ENCODE peak calls at places on chromosomes 12 and 14, in seven cellular contexts. B is BJ, U is PC-3, P is cardiac muscle cell, W is AG04450, X is GM23338, K is H1. Z is an unnamed sample.

GRCh38 chr14:71751264-71751663 is 181.0 kb upstream of the RGS6 start:
- DNase-seq in U (no peak), P (no peak), X (no peak), W (no peak), K (no peak), B (no peak), Z (no peak)

GRCh38 chr12:64010069-64010686 is 165.7 kb downstream of the SRGAP1 start:
- DNase-seq in X (no peak), P (no peak), B (peak), U (peak), K (no peak), W (peak), Z (no peak)

GRCh38 chr14:64943556-64943955 is 1.0 kb upstream of the GPX2 start:
- DNase-seq in K (no peak), P (no peak), W (no peak), B (no peak), X (no peak), U (no peak), Z (peak)

GRCh38 chr14:65000868-65001600 is 14.3 kb downstream of the FNTB start:
- DNase-seq in W (no peak), X (no peak), U (no peak), K (no peak), P (no peak), B (no peak), Z (no peak)

GRCh38 chr14:100654814-100655795 is 67.9 kb upstream of the BEGAIN start:
- DNase-seq in U (peak), B (no peak), W (no peak), K (no peak), X (peak), P (peak), Z (peak)

GRCh38 chr14:27528328-27528727 is 930.5 kb upstream of the NOVA1 start:
- DNase-seq in X (peak), B (no peak), K (no peak), W (no peak), U (peak), P (peak), Z (no peak)

GRCh38 chr12:54016478-54016964 is 7.7 kb downstream of the HOXC8 start:
- DNase-seq in U (peak), P (no peak), B (peak), K (no peak), W (no peak), X (no peak), Z (no peak)

GRCh38 chr12:21456291-21456780 is 18.9 kb downstream of the PYROXD1 start:
- DNase-seq in K (no peak), P (no peak), B (no peak), X (no peak), W (no peak), U (peak), Z (no peak)

GRCh38 chr12:13229504-13229903 is 33.0 kb downstream of the EMP1 start:
- DNase-seq in U (peak), P (no peak), B (no peak), X (peak), W (no peak), K (no peak), Z (no peak)

GRCh38 chr14:105440992-105441391 is 21.4 kb downstream of the MTA1 start:
- DNase-seq in B (no peak), K (no peak), X (no peak), W (no peak), U (no peak), P (no peak), Z (no peak)

GRCh38 chr14:92039073-92039719 is 663 bp downstream of the TRIP11 start:
- DNase-seq in P (peak), B (peak), U (peak), W (peak), K (peak), X (peak), Z (no peak)

GRCh38 chr12:53751336-53752191 is at the start of gene CISTR:
- DNase-seq in U (no peak), X (peak), W (no peak), B (no peak), P (peak), K (no peak), Z (peak)

GRCh38 chr12:120229583-120230325 is 28.8 kb upstream of the RPLP0 start:
- DNase-seq in W (no peak), X (peak), P (no peak), K (no peak), U (peak), B (no peak), Z (peak)

GRCh38 chr12:120229071-120229582 is 28.2 kb upstream of the RPLP0 start:
- DNase-seq in P (peak), X (peak), B (no peak), K (no peak), W (no peak), U (peak), Z (no peak)

GRCh38 chr12:120230974-120231315 is 30.0 kb upstream of the RPLP0 start:
- DNase-seq in U (no peak), K (no peak), X (no peak), P (no peak), W (no peak), B (no peak), Z (no peak)

GRCh38 chr12:120231316-120232011 is 30.6 kb upstream of the RPLP0 start:
- DNase-seq in W (peak), P (no peak), B (peak), K (peak), U (peak), X (peak), Z (peak)

DNA sequence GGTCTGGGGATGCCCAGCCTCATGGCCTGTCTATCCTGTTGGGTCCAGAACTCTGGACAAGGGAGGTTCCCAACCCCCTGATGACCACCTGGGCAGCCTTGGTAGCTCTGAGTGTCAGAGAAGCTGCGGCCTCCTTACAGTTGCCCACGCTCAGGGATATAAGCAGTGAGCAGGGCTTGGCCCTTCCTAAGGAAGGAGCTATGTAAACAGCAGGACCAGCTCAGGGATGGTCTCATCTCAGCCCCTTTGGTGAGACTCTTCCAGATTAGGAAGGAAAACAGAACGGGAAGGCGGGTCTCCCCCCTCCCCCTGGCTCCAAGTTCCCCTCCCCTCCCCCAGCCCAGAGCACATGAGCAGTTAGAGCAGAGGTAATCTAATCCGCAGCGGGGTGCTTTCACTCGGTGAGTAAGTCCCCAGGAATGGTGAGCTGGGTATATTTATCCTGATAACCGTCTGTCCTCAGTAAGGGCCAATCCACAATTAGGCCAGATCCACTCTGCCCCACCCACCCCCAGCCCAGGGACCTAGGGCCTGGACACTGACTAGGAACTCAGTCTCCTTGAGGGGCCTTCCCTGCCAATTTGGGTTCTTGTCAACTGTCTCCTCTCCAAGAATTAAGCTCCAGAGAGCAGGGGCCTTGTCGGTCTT is 29.5 kb upstream of the RPLP0 start:
- DNase-seq in X (peak), K (peak), U (peak), B (peak), P (peak), W (peak), Z (no peak)
- H3K4me3 ChIP-seq in X (peak), K (peak), U (peak), B (no peak), P (no peak), W (peak), Z (no peak)

GRCh38 chr12:97194551-97194950 is 268.1 kb upstream of the RMST start:
- DNase-seq in K (no peak), P (no peak), W (no peak), B (no peak), U (no peak), X (no peak), Z (no peak)
- H3K4me3 ChIP-seq in K (no peak), P (no peak), W (no peak), B (no peak), U (no peak), X (no peak), Z (no peak)

DNA sequence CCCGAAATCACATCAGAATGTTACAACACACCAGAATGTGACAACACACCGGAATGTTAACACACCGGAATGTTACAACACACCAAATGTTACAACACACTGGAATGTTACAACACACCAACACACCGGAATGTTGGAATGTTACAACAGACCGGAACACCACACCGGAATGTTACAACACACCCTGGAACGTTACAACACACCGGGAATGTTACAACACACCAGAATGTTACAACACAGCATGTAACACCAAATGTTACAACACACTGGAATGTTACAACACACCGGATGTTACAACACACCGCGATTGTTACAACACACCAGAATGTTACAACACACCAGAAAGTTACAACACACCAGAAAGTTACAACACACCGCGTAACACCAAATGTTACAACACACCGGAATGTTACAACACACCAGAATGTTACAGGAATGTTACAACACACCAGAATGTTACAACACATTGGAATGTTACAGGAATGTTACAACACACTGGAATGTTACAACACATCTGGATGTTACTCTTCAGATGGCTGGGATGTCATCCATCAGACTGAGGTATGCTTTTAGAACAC is 21.1 kb downstream of the CHFR start:
- DNase-seq in B (no peak), W (peak), P (no peak), K (no peak), U (peak), X (peak), Z (no peak)
- H3K4me3 ChIP-seq in B (no peak), W (no peak), P (no peak), K (no peak), U (no peak), X (no peak), Z (no peak)

GRCh38 chr14:32121536-32121935 is 44.4 kb downstream of the ARHGAP5 start:
- DNase-seq in X (no peak), W (no peak), U (no peak), K (no peak), B (no peak), P (no peak), Z (no peak)

GRCh38 chr14:32121948-32122347 is 44.8 kb downstream of the ARHGAP5 start:
- DNase-seq in W (no peak), K (no peak), U (no peak), B (peak), P (no peak), X (no peak), Z (no peak)
- H3K4me3 ChIP-seq in W (no peak), K (no peak), U (no peak), B (no peak), P (no peak), X (no peak), Z (no peak)

DNA sequence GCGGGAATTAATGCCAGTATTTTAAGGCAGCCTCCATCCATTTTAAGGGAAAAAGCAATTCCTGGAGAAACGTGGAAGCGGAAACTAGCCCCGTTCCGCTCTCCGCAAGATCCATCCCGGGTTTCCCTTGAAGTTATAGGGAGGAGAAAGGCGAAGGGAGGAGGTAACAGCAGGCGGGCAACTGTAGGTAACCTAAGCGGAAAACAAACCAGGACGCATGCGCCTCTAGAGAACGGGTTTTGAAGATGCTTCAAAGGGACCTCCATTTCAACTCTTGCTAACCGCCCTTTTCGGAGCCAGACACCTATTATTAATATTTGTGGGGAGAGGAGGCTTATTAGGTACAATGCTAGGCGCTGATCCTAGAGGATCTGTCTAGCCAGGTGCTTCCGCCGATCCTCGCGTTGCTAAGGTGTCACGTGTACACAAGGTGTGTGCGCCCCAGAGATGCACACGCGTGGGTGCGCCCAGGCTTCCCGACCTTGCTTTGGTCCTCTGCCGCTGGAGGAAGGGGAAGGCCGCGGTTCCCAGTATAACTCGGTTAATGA is 6.2 kb downstream of the TBX5 start:
- DNase-seq in P (no peak), X (peak), K (peak), B (peak), U (no peak), W (peak), Z (no peak)
- H3K4me3 ChIP-seq in P (peak), X (peak), K (peak), B (peak), U (no peak), W (peak), Z (no peak)

DNA sequence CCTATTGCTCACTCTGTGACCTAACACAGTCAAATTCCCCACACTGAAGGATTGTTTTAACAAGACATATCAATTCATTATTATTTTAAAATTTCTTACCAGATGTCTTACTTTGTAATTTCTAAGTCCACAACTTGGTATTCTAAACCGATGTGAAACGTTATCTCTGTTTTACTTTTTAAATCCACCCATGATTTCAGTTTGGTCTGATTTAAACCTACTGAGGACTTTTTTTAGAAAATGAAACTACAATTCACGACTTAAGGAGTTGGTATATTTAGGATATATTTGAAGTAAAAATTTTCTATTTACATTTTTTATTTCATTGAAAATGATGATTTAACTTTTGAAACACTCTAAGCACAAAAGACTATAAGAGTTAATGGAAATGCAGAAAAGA is 35.1 kb upstream of the GRIP1 start:
- DNase-seq in P (no peak), W (no peak), B (no peak), K (no peak), X (no peak), U (no peak), Z (no peak)
- H3K4me3 ChIP-seq in P (no peak), W (no peak), B (no peak), K (no peak), X (no peak), U (no peak), Z (no peak)

DNA sequence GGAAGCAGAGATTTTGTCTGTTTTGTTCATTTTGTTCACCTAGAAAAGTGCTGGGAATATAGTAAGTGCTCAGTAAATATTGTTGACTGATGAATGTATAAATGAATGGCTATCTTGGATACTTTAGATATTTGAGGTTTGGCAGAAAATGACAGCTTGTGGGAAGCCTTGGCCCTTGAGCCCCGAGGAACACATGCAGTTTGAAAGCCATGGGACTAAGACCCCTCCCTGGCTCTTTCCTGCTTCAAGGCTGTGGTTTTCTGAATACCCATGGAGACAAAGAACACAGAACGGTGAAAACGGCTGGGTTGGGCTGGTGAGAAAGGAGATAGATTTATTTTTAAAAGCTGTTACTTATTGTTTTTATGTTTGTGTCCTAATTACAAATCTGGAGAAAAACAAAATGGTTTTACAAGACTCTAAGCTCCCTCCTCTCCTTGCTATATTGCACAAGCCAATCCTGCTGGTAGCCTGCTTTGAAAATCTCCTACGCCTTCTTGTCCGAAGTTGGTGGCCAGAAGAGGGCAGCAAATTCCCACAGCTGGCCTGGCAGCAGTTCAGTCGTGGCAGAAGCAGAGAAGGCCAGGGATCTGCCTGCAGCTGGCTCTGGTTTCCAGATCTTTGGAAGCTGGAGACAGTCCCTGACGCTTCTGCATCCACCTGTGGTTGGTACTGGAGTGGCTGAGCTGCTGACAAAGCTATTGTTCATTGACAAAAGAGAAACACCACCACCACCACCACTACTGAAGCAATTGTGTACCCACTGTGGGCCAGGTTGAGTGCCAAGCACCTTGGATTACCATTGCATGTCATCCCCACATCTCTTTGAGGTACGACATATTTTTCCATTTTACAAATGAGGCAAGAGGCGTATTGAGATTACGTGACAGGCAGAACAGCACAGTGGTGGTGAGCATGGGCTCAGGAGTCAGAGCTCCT is 5.2 kb upstream of the KRT85 start:
- DNase-seq in X (peak), B (peak), P (peak), K (peak), U (peak), W (peak), Z (peak)
- H3K4me3 ChIP-seq in X (no peak), B (no peak), P (no peak), K (no peak), U (no peak), W (no peak), Z (no peak)

DNA sequence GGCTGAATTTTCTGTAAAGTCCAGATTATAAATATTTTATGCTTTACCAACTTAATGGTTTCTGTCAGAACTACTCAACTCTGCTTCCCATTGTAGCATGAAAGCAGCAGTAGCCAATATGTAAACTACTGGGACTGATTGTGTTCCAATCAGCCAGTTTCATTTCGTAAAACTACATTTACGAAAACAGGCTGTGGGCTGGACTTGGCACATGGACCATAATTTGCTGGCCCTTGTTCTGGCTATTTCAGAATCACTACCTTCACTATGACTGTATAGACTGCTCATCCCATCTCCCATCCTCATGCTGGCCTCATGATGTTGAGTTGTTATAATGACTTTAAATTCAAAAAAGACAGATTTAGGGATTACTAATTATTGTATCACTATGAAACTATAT is 38.7 kb downstream of the FAR2 start:
- DNase-seq in X (no peak), W (no peak), U (no peak), K (no peak), B (no peak), P (no peak), Z (no peak)
- H3K4me3 ChIP-seq in X (no peak), W (no peak), U (no peak), K (no peak), B (no peak), P (no peak), Z (no peak)

Z was measured in pancreas.